ENCODE peak calls at places on chromosome 19, in eight cellular contexts. S is AG08396; I is dorsolateral prefrontal cortex; X is left cardiac atrium; T is stimulated activated CD4-positive, alpha-beta T cell treated with anti-CD3 and anti-CD28 coated beads, Interleukin-2, amount 100 ng/mL, for 48 hours; A is WTC11; G is cardiac fibroblast; V is AG04450. W is an unnamed sample.

GRCh38 chr19:55592391-55593090 is 6.8 kb downstream of the FIZ1 start:
- DNase-seq in A (no peak), T (no peak), X (peak), S (no peak), I (no peak), V (no peak), G (no peak), W (no peak)

GRCh38 chr19:15418112-15418587 is 638 bp downstream of the AKAP8L start:
- DNase-seq in V (no peak), X (no peak), S (peak), A (no peak), G (peak), I (no peak), T (no peak), W (no peak)

GRCh38 chr19:53597023-53597422 is 34.8 kb upstream of the DPRX start:
- DNase-seq in X (no peak), A (no peak), T (no peak), G (no peak), V (no peak), S (no peak), I (no peak), W (no peak)

GRCh38 chr19:40229484-40229883 is 3.0 kb upstream of the CCNP start:
- DNase-seq in S (peak), G (peak), A (no peak), X (no peak), I (no peak), V (no peak), T (no peak), W (peak)

GRCh38 chr19:49243129-49243528 is 81.9 kb downstream of the SLC6A16 start:
- DNase-seq in S (no peak), V (no peak), I (no peak), A (no peak), G (no peak), T (no peak), X (no peak), W (no peak)

GRCh38 chr19:5001547-5002131 is 32.7 kb downstream of the KDM4B start:
- DNase-seq in S (peak), T (peak), V (no peak), G (peak), I (no peak), X (no peak), A (peak), W (peak)

GRCh38 chr19:12783849-12784393 is 7.4 kb upstream of the JUNB start:
- DNase-seq in A (no peak), T (no peak), G (peak), S (no peak), X (peak), V (no peak), I (no peak), W (no peak)

GRCh38 chr19:42465827-42466280 is 23.1 kb upstream of the CXCL17 start:
- DNase-seq in T (no peak), A (no peak), V (no peak), G (no peak), S (no peak), I (no peak), X (no peak), W (no peak)

GRCh38 chr19:40502647-40503046 is 35.8 kb downstream of the SPTBN4 start:
- DNase-seq in G (no peak), I (no peak), V (no peak), A (peak), T (no peak), X (no peak), S (no peak), W (no peak)

GRCh38 chr19:21699197-21699596 is 68.2 kb downstream of the ZNF100 start:
- DNase-seq in X (no peak), I (no peak), T (no peak), G (no peak), V (no peak), A (peak), S (no peak), W (no peak)

GRCh38 chr19:44515031-44515430 is 14.4 kb downstream of the CEACAM20 start:
- DNase-seq in I (no peak), G (no peak), V (no peak), A (no peak), X (no peak), T (no peak), S (no peak), W (no peak)

GRCh38 chr19:35171730-35172129 is 17.2 kb downstream of the FXYD5 start:
- DNase-seq in S (no peak), V (no peak), T (no peak), X (no peak), A (no peak), G (no peak), I (no peak), W (no peak)

GRCh38 chr19:23882493-23882892 is 32.2 kb upstream of the ZNF726 start:
- DNase-seq in I (no peak), A (no peak), G (no peak), X (no peak), V (no peak), S (no peak), T (no peak), W (no peak)

GRCh38 chr19:47518139-47518538 is 3.3 kb upstream of the NAPA start:
- DNase-seq in A (no peak), X (no peak), V (no peak), G (no peak), T (no peak), I (no peak), S (no peak), W (peak)

GRCh38 chr19:48613852-48614435 is 932 bp downstream of the FAM83E start:
- DNase-seq in V (no peak), I (no peak), T (no peak), G (no peak), S (no peak), X (no peak), A (no peak), W (no peak)

GRCh38 chr19:49133621-49134454 is 14.5 kb downstream of the PPFIA3 start:
- DNase-seq in A (peak), T (peak), S (peak), V (no peak), G (peak), I (no peak), X (peak), W (no peak)

GRCh38 chr19:2491130-2491801 is 15.3 kb downstream of the GADD45B start:
- DNase-seq in V (no peak), T (no peak), X (no peak), I (no peak), S (peak), A (no peak), G (peak), W (peak)

GRCh38 chr19:33700408-33700757 is 78.6 kb downstream of the CHST8 start:
- DNase-seq in S (no peak), V (no peak), G (no peak), I (no peak), X (no peak), A (no peak), T (no peak), W (no peak)

GRCh38 chr19:1027953-1028902 is 1.8 kb downstream of the CNN2 start:
- DNase-seq in S (peak), G (peak), I (no peak), T (no peak), X (peak), V (peak), A (peak), W (peak)

GRCh38 chr19:33052352-33052972 is 12.2 kb downstream of the RHPN2 start:
- DNase-seq in A (no peak), S (no peak), I (no peak), T (no peak), X (no peak), G (peak), V (no peak), W (peak)